ENCODE peak calls at places on chromosomes 5 and 9, in four cellular contexts. T is K562, M is WTC11, W is HepG2. Q is an unnamed sample.

GRCh38 chr5:179805529-179806249 is 977 bp downstream of the MGAT4B start:
- DNase-seq in T (peak; percentile 77), M (peak; percentile 39), W (no peak), Q (peak; percentile 49)

GRCh38 chr9:93096811-93097382 is 880 bp downstream of the CARD19 start:
- DNase-seq in T (no peak), M (no peak), W (no peak), Q (no peak)

GRCh38 chr5:119353686-119354366 is 2.0 kb upstream of the TNFAIP8 start:
- DNase-seq in T (no peak), M (no peak), W (no peak), Q (no peak)

GRCh38 chr9:3658964-3659363 is 133.2 kb upstream of the RFX3 start:
- DNase-seq in T (no peak), M (no peak), W (no peak), Q (no peak)

GRCh38 chr5:122126177-122126701 is 3.1 kb upstream of the ZNF474 start:
- DNase-seq in T (peak; percentile 54), M (no peak), W (no peak), Q (no peak)

GRCh38 chr5:76542887-76543690 is 80.1 kb downstream of the F2RL2 start:
- DNase-seq in T (no peak), M (no peak), W (no peak), Q (peak; percentile 39)

GRCh38 chr5:150138551-150139265 is 16.9 kb downstream of the PDGFRB start:
- DNase-seq in T (no peak), M (peak; percentile 55), W (peak; percentile 89), Q (no peak)

GRCh38 chr5:39714036-39714698 is 289.4 kb upstream of the DAB2 start:
- DNase-seq in T (peak; percentile 24), M (peak; percentile 21), W (peak; percentile 41), Q (peak; percentile 15)

GRCh38 chr9:90857855-90858254 is 56.2 kb downstream of the SYK start:
- DNase-seq in T (no peak), M (no peak), W (no peak), Q (no peak)

GRCh38 chr5:128020012-128020411 is 63.6 kb upstream of the SLC12A2 start:
- DNase-seq in T (no peak), M (no peak), W (no peak), Q (no peak)

GRCh38 chr5:431001-431710 is 11.8 kb upstream of the EXOC3 start:
- DNase-seq in T (peak; percentile 81), M (peak; percentile 90), W (peak; percentile 41), Q (peak; percentile 81)

GRCh38 chr9:72788966-72789365 is 163.9 kb downstream of the ALDH1A1 start:
- DNase-seq in T (no peak), M (no peak), W (no peak), Q (no peak)

GRCh38 chr5:176952531-176953193 is 53.5 kb upstream of the HK3 start:
- DNase-seq in T (no peak), M (no peak), W (peak; percentile 7), Q (no peak)
- TF ChIP-seq ELF4 in T (no peak), M (no peak), W (no peak), Q (no peak)

GRCh38 chr9:71349218-71349617 is 227.8 kb upstream of the TRPM3 start:
- DNase-seq in T (no peak), M (no peak), W (no peak), Q (no peak)
- TF ChIP-seq ELF4 in T (no peak), M (no peak), W (no peak), Q (no peak)

GRCh38 chr5:139901251-139901575 is 105.6 kb downstream of the PSD2 start:
- DNase-seq in T (no peak), M (no peak), W (no peak), Q (no peak)
- TF ChIP-seq ELF4 in T (no peak), M (no peak), W (no peak), Q (no peak)

DNA sequence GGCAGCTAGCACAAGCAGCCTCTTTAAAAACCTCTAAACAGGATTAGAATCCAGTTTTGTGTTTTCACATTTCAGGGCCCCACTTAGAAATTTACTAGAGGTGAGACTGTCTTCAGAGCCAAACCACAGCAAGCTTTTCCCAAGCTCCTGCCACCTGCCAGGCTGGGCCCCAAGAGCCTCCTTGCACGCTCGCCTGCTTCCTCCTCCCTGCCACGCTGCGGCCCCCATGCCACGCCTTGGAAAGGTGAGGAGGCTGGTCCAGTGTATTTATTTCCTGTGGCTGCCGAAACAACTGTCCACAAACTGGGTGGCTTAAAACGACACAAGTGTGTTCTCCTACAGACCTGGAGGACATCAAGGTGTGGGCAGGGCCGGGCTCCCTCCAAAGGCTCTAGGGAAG is 43.4 kb downstream of the NKX2-5 start:
- DNase-seq in T (no peak), M (no peak), W (no peak), Q (no peak)
- TF ChIP-seq ELF4 in T (no peak), M (no peak), W (no peak), Q (no peak)

Q was measured in HEK293T.